ENCODE peak calls at places on chromosomes 13 and 19, in seven cellular contexts. K, V, W, G, F, T and D are unnamed samples.

GRCh38 chr19:41944336-41944735 is 14.8 kb downstream of the RABAC1 start:
- DNase-seq in W (no peak), T (no peak), K (no peak), G (no peak), V (no peak), F (no peak), D (no peak)

GRCh38 chr13:42968906-42969305 is 23.1 kb downstream of the EPSTI1 start:
- DNase-seq in G (no peak), V (no peak), K (no peak), W (peak; percentile 94), T (no peak), F (no peak), D (no peak)

GRCh38 chr19:40232949-40233810 is 6.7 kb upstream of the CCNP start:
- DNase-seq in W (peak; percentile 48), T (no peak), G (no peak), K (no peak), V (no peak), F (no peak), D (no peak)

GRCh38 chr13:34078334-34078999 is 260.5 kb downstream of the RFC3 start:
- DNase-seq in T (no peak), K (no peak), W (no peak), G (no peak), V (no peak), F (no peak), D (no peak)

GRCh38 chr13:76885203-76886004 is 801 bp downstream of the KCTD12 start:
- DNase-seq in V (no peak), W (peak; percentile 83), K (peak; percentile 43), G (peak; percentile 82), T (peak; percentile 68), F (peak; percentile 43), D (no peak)

GRCh38 chr13:33016414-33017409 is at the start of gene KL:
- DNase-seq in G (no peak), K (no peak), W (peak; percentile 75), V (no peak), T (peak; percentile 47), F (no peak), D (no peak)

GRCh38 chr19:16386619-16387240 is 62.1 kb downstream of the KLF2 start:
- DNase-seq in K (peak; percentile 6), W (peak; percentile 77), T (peak; percentile 46), G (no peak), V (no peak), F (peak; percentile 28), D (peak; percentile 14)

GRCh38 chr19:48255376-48256303 is at the start of gene CARD8:
- DNase-seq in W (peak; percentile 91), T (peak; percentile 66), F (peak; percentile 65), K (peak; percentile 88), G (peak; percentile 87), V (peak; percentile 35), D (peak; percentile 58)

GRCh38 chr19:46813570-46814358 is 25.4 kb upstream of the SLC1A5 start:
- DNase-seq in V (no peak), F (no peak), K (no peak), G (peak; percentile 92), T (no peak), W (no peak), D (no peak)

GRCh38 chr19:29843180-29844051 is 31.6 kb downstream of the CCNE1 start:
- DNase-seq in G (no peak), K (no peak), T (peak; percentile 61), V (no peak), W (peak; percentile 85), F (no peak), D (no peak)

GRCh38 chr19:55681131-55682087 is 6.4 kb downstream of the EPN1 start:
- DNase-seq in W (no peak), F (no peak), T (no peak), V (no peak), K (no peak), G (no peak), D (peak; percentile 31)